ENCODE peak calls at places on chromosomes 11 and 22, in six cellular contexts. One of them, this sample, is unnamed.

GRCh38 chr11:45217991-45218390 is 68.2 kb downstream of the SYT13 start:
- DNase-seq in GM13977: no peak
- DNase-seq in ELR: no peak
- DNase-seq in fibroblast of gingiva: no peak
- DNase-seq in iPS-NIHi11: no peak
- DNase-seq in NAMALWA: no peak
- DNase-seq in this sample: no peak

GRCh38 chr11:64268687-64269379 is 15.6 kb downstream of the BAD start:
- DNase-seq in fibroblast of gingiva: peak
- DNase-seq in NAMALWA: no peak
- DNase-seq in GM13977: no peak
- DNase-seq in ELR: peak
- DNase-seq in iPS-NIHi11: no peak
- DNase-seq in this sample: peak

GRCh38 chr22:25404556-25404922 is 159.9 kb upstream of the GRK3 start:
- DNase-seq in fibroblast of gingiva: no peak
- DNase-seq in iPS-NIHi11: peak
- DNase-seq in ELR: peak
- DNase-seq in GM13977: no peak
- DNase-seq in NAMALWA: no peak
- DNase-seq in this sample: peak

GRCh38 chr11:86670179-86670578 is 2.2 kb downstream of the ME3 start:
- DNase-seq in fibroblast of gingiva: peak
- DNase-seq in NAMALWA: no peak
- DNase-seq in iPS-NIHi11: no peak
- DNase-seq in ELR: no peak
- DNase-seq in GM13977: no peak
- DNase-seq in this sample: no peak

GRCh38 chr22:38755155-38755910 is 465 bp downstream of the SUN2 start:
- DNase-seq in ELR: peak
- DNase-seq in GM13977: peak
- DNase-seq in fibroblast of gingiva: peak
- DNase-seq in NAMALWA: peak
- DNase-seq in iPS-NIHi11: peak
- DNase-seq in this sample: peak

GRCh38 chr11:107898270-107898669 is 30.0 kb upstream of the RAB39A start:
- DNase-seq in GM13977: peak
- DNase-seq in fibroblast of gingiva: peak
- DNase-seq in ELR: peak
- DNase-seq in iPS-NIHi11: peak
- DNase-seq in NAMALWA: peak
- DNase-seq in this sample: peak

GRCh38 chr11:46450846-46451470 is 59.4 kb upstream of the CHRM4 start:
- DNase-seq in fibroblast of gingiva: no peak
- DNase-seq in iPS-NIHi11: no peak
- DNase-seq in NAMALWA: no peak
- DNase-seq in GM13977: no peak
- DNase-seq in ELR: no peak
- DNase-seq in this sample: no peak

GRCh38 chr11:96293583-96293982 is 49.4 kb downstream of the MAML2 start:
- DNase-seq in iPS-NIHi11: no peak
- DNase-seq in ELR: no peak
- DNase-seq in fibroblast of gingiva: no peak
- DNase-seq in NAMALWA: no peak
- DNase-seq in GM13977: peak
- DNase-seq in this sample: no peak

GRCh38 chr22:47686594-47687363 is 924.3 kb downstream of the TBC1D22A start:
- DNase-seq in fibroblast of gingiva: no peak
- DNase-seq in iPS-NIHi11: no peak
- DNase-seq in NAMALWA: no peak
- DNase-seq in ELR: no peak
- DNase-seq in GM13977: no peak
- DNase-seq in this sample: no peak

GRCh38 chr22:35604671-35605457 is 12.3 kb downstream of the MB start:
- DNase-seq in ELR: peak
- DNase-seq in iPS-NIHi11: no peak
- DNase-seq in fibroblast of gingiva: no peak
- DNase-seq in NAMALWA: no peak
- DNase-seq in GM13977: no peak
- DNase-seq in this sample: peak

GRCh38 chr11:122512688-122513087 is 142.8 kb upstream of the UBASH3B start:
- DNase-seq in NAMALWA: no peak
- DNase-seq in GM13977: no peak
- DNase-seq in fibroblast of gingiva: no peak
- DNase-seq in ELR: no peak
- DNase-seq in iPS-NIHi11: no peak
- DNase-seq in this sample: no peak

GRCh38 chr11:113906038-113906437 is 1.4 kb downstream of the HTR3B start:
- DNase-seq in fibroblast of gingiva: peak
- DNase-seq in ELR: peak
- DNase-seq in NAMALWA: peak
- DNase-seq in iPS-NIHi11: peak
- DNase-seq in GM13977: no peak
- DNase-seq in this sample: no peak

GRCh38 chr22:39494471-39495120 is 7.5 kb upstream of the MIEF1 start:
- DNase-seq in fibroblast of gingiva: no peak
- DNase-seq in iPS-NIHi11: no peak
- DNase-seq in NAMALWA: no peak
- DNase-seq in GM13977: no peak
- DNase-seq in ELR: peak
- DNase-seq in this sample: no peak